ENCODE peak calls at places on chromosomes 6 and 20, in six cellular contexts. One of them, this sample, is unnamed.

GRCh38 chr6:65126667-65127066 is 580.4 kb downstream of the EYS start:
- DNase-seq in mesendoderm: peak; percentile 76
- DNase-seq in IMR-90: no peak
- DNase-seq in H9: no peak
- DNase-seq in neuronal stem cell: no peak
- DNase-seq in mesenchymal stem cell: no peak
- DNase-seq in this sample: no peak

GRCh38 chr6:16158943-16159557 is 30.2 kb downstream of the MYLIP start:
- DNase-seq in mesendoderm: no peak
- DNase-seq in IMR-90: no peak
- DNase-seq in H9: no peak
- DNase-seq in neuronal stem cell: no peak
- DNase-seq in mesenchymal stem cell: no peak
- DNase-seq in this sample: no peak

GRCh38 chr6:136163260-136163659 is 86.9 kb downstream of the MTFR2 start:
- DNase-seq in mesendoderm: no peak
- DNase-seq in IMR-90: no peak
- DNase-seq in H9: no peak
- DNase-seq in neuronal stem cell: no peak
- DNase-seq in mesenchymal stem cell: no peak
- DNase-seq in this sample: no peak

GRCh38 chr20:51532577-51533191 is 9.8 kb downstream of the NFATC2 start:
- DNase-seq in mesendoderm: no peak
- DNase-seq in IMR-90: peak; percentile 45
- DNase-seq in H9: no peak
- DNase-seq in neuronal stem cell: no peak
- DNase-seq in mesenchymal stem cell: no peak
- DNase-seq in this sample: no peak

GRCh38 chr6:108832738-108833137 is 15.5 kb upstream of the ARMC2 start:
- DNase-seq in mesendoderm: no peak
- DNase-seq in IMR-90: no peak
- DNase-seq in H9: no peak
- DNase-seq in neuronal stem cell: no peak
- DNase-seq in mesenchymal stem cell: no peak
- DNase-seq in this sample: no peak

GRCh38 chr20:51259455-51259854 is 236.5 kb upstream of the KCNG1 start:
- DNase-seq in mesendoderm: peak; percentile 51
- DNase-seq in IMR-90: no peak
- DNase-seq in H9: no peak
- DNase-seq in neuronal stem cell: no peak
- DNase-seq in mesenchymal stem cell: no peak
- DNase-seq in this sample: peak; percentile 8

GRCh38 chr6:149831380-149831820 is 32.8 kb downstream of the LRP11 start:
- DNase-seq in mesendoderm: no peak
- DNase-seq in IMR-90: no peak
- DNase-seq in H9: no peak
- DNase-seq in neuronal stem cell: no peak
- DNase-seq in mesenchymal stem cell: no peak
- DNase-seq in this sample: no peak

GRCh38 chr6:113818528-113818927 is 38.6 kb upstream of the MARCKS start:
- DNase-seq in mesendoderm: no peak
- DNase-seq in IMR-90: peak; percentile 33
- DNase-seq in H9: no peak
- DNase-seq in neuronal stem cell: no peak
- DNase-seq in mesenchymal stem cell: peak; percentile 9
- DNase-seq in this sample: no peak

GRCh38 chr6:110341671-110342304 is 16.4 kb downstream of the METTL24 start:
- DNase-seq in mesendoderm: peak; percentile 85
- DNase-seq in IMR-90: peak; percentile 32
- DNase-seq in H9: peak; percentile 70
- DNase-seq in neuronal stem cell: no peak
- DNase-seq in mesenchymal stem cell: peak; percentile 58
- DNase-seq in this sample: peak; percentile 19

GRCh38 chr6:78598966-78599365 is 268.4 kb upstream of the IRAK1BP1 start:
- DNase-seq in mesendoderm: peak; percentile 59
- DNase-seq in IMR-90: peak; percentile 97
- DNase-seq in H9: no peak
- DNase-seq in neuronal stem cell: no peak
- DNase-seq in mesenchymal stem cell: peak; percentile 76
- DNase-seq in this sample: peak; percentile 63

GRCh38 chr6:91031581-91031980 is 444.7 kb upstream of the MAP3K7 start:
- DNase-seq in mesendoderm: peak; percentile 91
- DNase-seq in IMR-90: no peak
- DNase-seq in H9: peak; percentile 44
- DNase-seq in neuronal stem cell: no peak
- DNase-seq in mesenchymal stem cell: no peak
- DNase-seq in this sample: peak; percentile 64

GRCh38 chr20:61759286-61760065 is 306.2 kb downstream of the TAF4 start:
- DNase-seq in mesendoderm: no peak
- DNase-seq in IMR-90: no peak
- DNase-seq in H9: no peak
- DNase-seq in neuronal stem cell: no peak
- DNase-seq in mesenchymal stem cell: no peak
- DNase-seq in this sample: no peak

GRCh38 chr20:51062065-51062464 is 39.2 kb upstream of the KCNG1 start:
- DNase-seq in mesendoderm: no peak
- DNase-seq in IMR-90: peak; percentile 3
- DNase-seq in H9: no peak
- DNase-seq in neuronal stem cell: no peak
- DNase-seq in mesenchymal stem cell: no peak
- DNase-seq in this sample: no peak

GRCh38 chr6:129795261-129795660 is 65.9 kb downstream of the TMEM244 start:
- DNase-seq in mesendoderm: no peak
- DNase-seq in IMR-90: no peak
- DNase-seq in H9: no peak
- DNase-seq in neuronal stem cell: no peak
- DNase-seq in mesenchymal stem cell: no peak
- DNase-seq in this sample: no peak

GRCh38 chr6:117317261-117317660 is 51.9 kb downstream of the VGLL2 start:
- DNase-seq in mesendoderm: peak; percentile 57
- DNase-seq in IMR-90: peak; percentile 6
- DNase-seq in H9: no peak
- DNase-seq in neuronal stem cell: no peak
- DNase-seq in mesenchymal stem cell: peak; percentile 17
- DNase-seq in this sample: peak; percentile 71

GRCh38 chr20:19981091-19981490 is 36.1 kb upstream of the NAA20 start:
- DNase-seq in mesendoderm: peak; percentile 57
- DNase-seq in IMR-90: peak; percentile 59
- DNase-seq in H9: no peak
- DNase-seq in neuronal stem cell: no peak
- DNase-seq in mesenchymal stem cell: peak; percentile 74
- DNase-seq in this sample: no peak

GRCh38 chr6:2505624-2506023 is 245.1 kb downstream of the MYLK4 start:
- DNase-seq in mesendoderm: peak; percentile 58
- DNase-seq in IMR-90: no peak
- DNase-seq in H9: peak; percentile 77
- DNase-seq in neuronal stem cell: no peak
- DNase-seq in mesenchymal stem cell: no peak
- DNase-seq in this sample: peak; percentile 95

GRCh38 chr6:170286934-170287265 is 4.0 kb downstream of the DLL1 start:
- DNase-seq in mesendoderm: no peak
- DNase-seq in IMR-90: no peak
- DNase-seq in H9: no peak
- DNase-seq in neuronal stem cell: peak; percentile 46
- DNase-seq in mesenchymal stem cell: no peak
- DNase-seq in this sample: no peak

GRCh38 chr20:38460040-38460623 is 12.5 kb upstream of the RALGAPB start:
- DNase-seq in mesendoderm: no peak
- DNase-seq in IMR-90: peak; percentile 81
- DNase-seq in H9: no peak
- DNase-seq in neuronal stem cell: no peak
- DNase-seq in mesenchymal stem cell: peak; percentile 80
- DNase-seq in this sample: peak; percentile 79

GRCh38 chr6:111423055-111423633 is 59.9 kb downstream of the REV3L start:
- DNase-seq in mesendoderm: no peak
- DNase-seq in IMR-90: peak; percentile 52
- DNase-seq in H9: no peak
- DNase-seq in neuronal stem cell: no peak
- DNase-seq in mesenchymal stem cell: no peak
- DNase-seq in this sample: no peak

GRCh38 chr6:84804720-84805119 is 40.3 kb upstream of the TBX18 start:
- DNase-seq in mesendoderm: no peak
- DNase-seq in IMR-90: no peak
- DNase-seq in H9: no peak
- DNase-seq in neuronal stem cell: no peak
- DNase-seq in mesenchymal stem cell: no peak
- DNase-seq in this sample: no peak

GRCh38 chr6:88964509-88964908 is 1.1 kb upstream of the RNGTT start:
- DNase-seq in mesendoderm: peak; percentile 60
- DNase-seq in IMR-90: no peak
- DNase-seq in H9: no peak
- DNase-seq in neuronal stem cell: no peak
- DNase-seq in mesenchymal stem cell: no peak
- DNase-seq in this sample: no peak

GRCh38 chr20:61821698-61822097 is 244.0 kb downstream of the TAF4 start:
- DNase-seq in mesendoderm: no peak
- DNase-seq in IMR-90: no peak
- DNase-seq in H9: no peak
- DNase-seq in neuronal stem cell: no peak
- DNase-seq in mesenchymal stem cell: no peak
- DNase-seq in this sample: no peak

GRCh38 chr6:3841711-3842565 is 7.2 kb upstream of the FAM50B start:
- DNase-seq in mesendoderm: no peak
- DNase-seq in IMR-90: peak; percentile 80
- DNase-seq in H9: no peak
- DNase-seq in neuronal stem cell: no peak
- DNase-seq in mesenchymal stem cell: peak; percentile 47
- DNase-seq in this sample: peak; percentile 98

GRCh38 chr6:114342086-114342825 is 567 bp downstream of the HS3ST5 start:
- DNase-seq in mesendoderm: peak; percentile 69
- DNase-seq in IMR-90: no peak
- DNase-seq in H9: peak; percentile 46
- DNase-seq in neuronal stem cell: peak; percentile 40
- DNase-seq in mesenchymal stem cell: peak; percentile 30
- DNase-seq in this sample: peak; percentile 9

GRCh38 chr20:20802328-20802727 is 89.9 kb upstream of the RALGAPA2 start:
- DNase-seq in mesendoderm: peak; percentile 11
- DNase-seq in IMR-90: no peak
- DNase-seq in H9: no peak
- DNase-seq in neuronal stem cell: no peak
- DNase-seq in mesenchymal stem cell: no peak
- DNase-seq in this sample: no peak

GRCh38 chr20:21548390-21549035 is 34.6 kb upstream of the NKX2-2 start:
- DNase-seq in mesendoderm: no peak
- DNase-seq in IMR-90: no peak
- DNase-seq in H9: no peak
- DNase-seq in neuronal stem cell: no peak
- DNase-seq in mesenchymal stem cell: no peak
- DNase-seq in this sample: no peak

GRCh38 chr6:40286721-40287120 is 300.4 kb downstream of the LRFN2 start:
- DNase-seq in mesendoderm: no peak
- DNase-seq in IMR-90: no peak
- DNase-seq in H9: no peak
- DNase-seq in neuronal stem cell: no peak
- DNase-seq in mesenchymal stem cell: no peak
- DNase-seq in this sample: no peak

GRCh38 chr6:40288919-40289318 is 298.2 kb downstream of the LRFN2 start:
- DNase-seq in mesendoderm: no peak
- DNase-seq in IMR-90: no peak
- DNase-seq in H9: peak; percentile 36
- DNase-seq in neuronal stem cell: no peak
- DNase-seq in mesenchymal stem cell: no peak
- DNase-seq in this sample: no peak

GRCh38 chr6:40286027-40286426 is 301.1 kb downstream of the LRFN2 start:
- DNase-seq in mesendoderm: peak; percentile 75
- DNase-seq in IMR-90: no peak
- DNase-seq in H9: peak; percentile 82
- DNase-seq in neuronal stem cell: no peak
- DNase-seq in mesenchymal stem cell: no peak
- DNase-seq in this sample: no peak

GRCh38 chr6:40287296-40287820 is 299.8 kb downstream of the LRFN2 start:
- DNase-seq in mesendoderm: no peak
- DNase-seq in IMR-90: no peak
- DNase-seq in H9: no peak
- DNase-seq in neuronal stem cell: no peak
- DNase-seq in mesenchymal stem cell: no peak
- DNase-seq in this sample: no peak

GRCh38 chr6:40285535-40285934 is 301.6 kb downstream of the LRFN2 start:
- DNase-seq in mesendoderm: no peak
- DNase-seq in IMR-90: no peak
- DNase-seq in H9: no peak
- DNase-seq in neuronal stem cell: no peak
- DNase-seq in mesenchymal stem cell: no peak
- DNase-seq in this sample: no peak
- H3K18ac ChIP-seq in mesendoderm: no peak overlapping the region
- H3K18ac ChIP-seq in IMR-90: no peak overlapping the region
- H3K18ac ChIP-seq in H9: no peak overlapping the region
- H3K18ac ChIP-seq in neuronal stem cell: no peak overlapping the region
- H3K18ac ChIP-seq in mesenchymal stem cell: no peak overlapping the region
- H3K18ac ChIP-seq in this sample: no peak overlapping the region

DNA sequence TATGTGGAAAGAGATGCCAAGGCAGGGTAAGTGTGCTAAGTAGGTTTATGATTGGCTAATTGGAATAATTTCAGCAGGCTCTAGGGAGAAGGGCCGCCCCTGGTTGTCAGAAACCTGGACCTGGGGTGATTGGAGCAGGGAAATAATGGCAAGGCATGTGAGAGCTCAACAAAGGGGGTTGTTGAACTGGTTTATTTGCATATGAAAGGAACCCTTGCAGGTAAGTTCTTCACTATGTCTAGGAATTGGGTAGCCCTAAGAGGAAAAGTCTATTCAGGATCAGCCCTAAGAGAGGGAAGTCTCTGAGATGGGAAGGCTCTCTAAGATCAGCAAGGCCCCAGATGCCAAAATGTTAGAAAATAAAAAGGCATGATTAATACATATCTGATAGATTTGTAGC is 175.4 kb upstream of the PRND start:
- DNase-seq in mesendoderm: peak; percentile 34
- DNase-seq in IMR-90: no peak
- DNase-seq in H9: peak; percentile 64
- DNase-seq in neuronal stem cell: no peak
- DNase-seq in mesenchymal stem cell: no peak
- DNase-seq in this sample: no peak
- H3K4ac ChIP-seq in mesendoderm: no peak overlapping the region
- H3K4ac ChIP-seq in IMR-90: peak overlapping the region; percentile 99
- H3K4ac ChIP-seq in H9: no peak overlapping the region
- H3K4ac ChIP-seq in neuronal stem cell: no peak overlapping the region
- H3K4ac ChIP-seq in mesenchymal stem cell: no peak overlapping the region
- H3K4ac ChIP-seq in this sample: no peak overlapping the region

DNA sequence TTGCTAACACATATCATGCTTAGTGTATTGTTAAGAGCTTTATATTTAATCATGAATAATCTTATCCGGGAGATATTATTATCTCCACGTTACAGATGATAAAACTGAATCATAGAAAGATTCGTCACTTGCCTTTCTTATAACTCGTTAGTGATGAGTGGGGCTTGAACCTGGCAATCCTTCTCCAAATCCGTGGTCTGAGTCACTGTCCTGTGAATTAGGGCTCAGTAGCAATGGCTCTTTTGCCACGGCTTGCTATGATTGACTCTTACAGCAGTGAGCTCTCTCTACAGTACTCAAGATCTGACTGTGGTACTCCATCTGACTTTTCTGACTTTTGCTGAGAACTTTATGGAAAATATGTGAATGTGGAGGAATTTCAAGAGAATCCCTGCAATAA is 246.9 kb downstream of the PACRG start:
- DNase-seq in mesendoderm: no peak
- DNase-seq in IMR-90: no peak
- DNase-seq in H9: no peak
- DNase-seq in neuronal stem cell: no peak
- DNase-seq in mesenchymal stem cell: no peak
- DNase-seq in this sample: no peak
- H3K23ac ChIP-seq in mesendoderm: no peak overlapping the region
- H3K23ac ChIP-seq in IMR-90: no peak overlapping the region
- H3K23ac ChIP-seq in H9: no peak overlapping the region
- H3K23ac ChIP-seq in neuronal stem cell: no peak overlapping the region
- H3K23ac ChIP-seq in mesenchymal stem cell: no peak overlapping the region
- H3K23ac ChIP-seq in this sample: no peak overlapping the region

GRCh38 chr6:18221288-18221615 is 43.1 kb downstream of the DEK start:
- DNase-seq in mesendoderm: no peak
- DNase-seq in IMR-90: no peak
- DNase-seq in H9: no peak
- DNase-seq in neuronal stem cell: no peak
- DNase-seq in mesenchymal stem cell: no peak
- DNase-seq in this sample: no peak
- H3K18ac ChIP-seq in mesendoderm: no peak overlapping the region
- H3K18ac ChIP-seq in IMR-90: no peak overlapping the region
- H3K18ac ChIP-seq in H9: peak overlapping the region; percentile 11
- H3K18ac ChIP-seq in neuronal stem cell: no peak overlapping the region
- H3K18ac ChIP-seq in mesenchymal stem cell: no peak overlapping the region
- H3K18ac ChIP-seq in this sample: no peak overlapping the region

This sample was measured in trophoblast cell.